ENCODE peak calls at places on chromosomes 6 and 20, in six cellular contexts. H, D, X, Q, F and M are unnamed samples.

GRCh38 chr6:159701413-159701999 is 8.5 kb upstream of the SOD2 start:
- DNase-seq in H (no peak), D (peak), X (peak), Q (no peak), F (no peak), M (no peak)

GRCh38 chr6:52994031-52994788 is 874 bp downstream of the GSTA4 start:
- DNase-seq in H (no peak), D (no peak), X (peak), Q (no peak), F (no peak), M (peak)

GRCh38 chr6:9155836-9156235 is 720.5 kb upstream of the SLC35B3 start:
- DNase-seq in H (no peak), D (no peak), X (no peak), Q (no peak), F (no peak), M (no peak)

GRCh38 chr6:42140756-42141602 is 1.4 kb downstream of the C6orf132 start:
- DNase-seq in H (no peak), D (no peak), X (peak), Q (no peak), F (no peak), M (no peak)

GRCh38 chr6:19538086-19538485 is 299.1 kb upstream of the ID4 start:
- DNase-seq in H (no peak), D (no peak), X (no peak), Q (no peak), F (no peak), M (peak)

GRCh38 chr6:2914318-2914660 is 11.2 kb upstream of the SERPINB9 start:
- DNase-seq in H (no peak), D (no peak), X (no peak), Q (no peak), F (no peak), M (no peak)

GRCh38 chr20:59955131-59955796 is 3.0 kb upstream of the CDH26 start:
- DNase-seq in H (no peak), D (no peak), X (no peak), Q (peak), F (no peak), M (peak)

GRCh38 chr20:21090738-21091120 is 15.4 kb downstream of the LINC00237 start:
- DNase-seq in H (no peak), D (no peak), X (no peak), Q (no peak), F (no peak), M (no peak)

GRCh38 chr6:104908431-104909139 is 48.3 kb upstream of the LIN28B start:
- DNase-seq in H (no peak), D (no peak), X (no peak), Q (no peak), F (no peak), M (no peak)

GRCh38 chr6:32290886-32291450 is 67.1 kb upstream of the NOTCH4 start:
- DNase-seq in H (no peak), D (no peak), X (no peak), Q (no peak), F (no peak), M (no peak)

GRCh38 chr20:55386686-55387085 is 618.6 kb downstream of the CBLN4 start:
- DNase-seq in H (no peak), D (peak), X (no peak), Q (no peak), F (no peak), M (no peak)

GRCh38 chr20:63394069-63394468 is 32.9 kb upstream of the CHRNA4 start:
- DNase-seq in H (no peak), D (no peak), X (peak), Q (no peak), F (no peak), M (peak)

GRCh38 chr6:27500177-27500576 is 27.3 kb upstream of the ZNF184 start:
- DNase-seq in H (no peak), D (no peak), X (no peak), Q (no peak), F (no peak), M (peak)

GRCh38 chr6:3749390-3749978 is 2.0 kb downstream of the PXDC1 start:
- DNase-seq in H (no peak), D (no peak), X (no peak), Q (peak), F (no peak), M (peak)

GRCh38 chr6:25277401-25277800 is 1.8 kb upstream of the CARMIL1 start:
- DNase-seq in H (no peak), D (no peak), X (no peak), Q (no peak), F (no peak), M (no peak)

GRCh38 chr6:142055219-142055618 is 77.5 kb upstream of the GJE1 start:
- DNase-seq in H (no peak), D (no peak), X (no peak), Q (no peak), F (no peak), M (no peak)

GRCh38 chr6:145415616-145416015 is 319.7 kb downstream of the EPM2A start:
- DNase-seq in H (no peak), D (no peak), X (no peak), Q (no peak), F (no peak), M (no peak)

GRCh38 chr6:108638993-108639392 is 78.3 kb downstream of the FOXO3 start:
- DNase-seq in H (no peak), D (no peak), X (no peak), Q (no peak), F (no peak), M (no peak)